ENCODE peak calls at places on chromosome 5, in seven cellular contexts. Q is neuronal stem cell, L is mesendoderm, H is mesenchymal stem cell, I is IMR-90, K is H1, Y is trophoblast cell. O is an unnamed sample.

GRCh38 chr5:19322716-19323485 is 665.1 kb downstream of the CDH18 start:
- DNase-seq in Q (no peak), L (peak; percentile 67), H (peak; percentile 64), I (no peak), K (no peak), Y (peak; percentile 33), O (no peak)

GRCh38 chr5:137137013-137137632 is 362.0 kb downstream of the SPOCK1 start:
- DNase-seq in Q (no peak), L (peak; percentile 38), H (no peak), I (no peak), K (no peak), Y (no peak), O (peak; percentile 14)

GRCh38 chr5:71972777-71973473 is 134.3 kb upstream of the MAP1B start:
- DNase-seq in Q (no peak), L (no peak), H (peak; percentile 14), I (no peak), K (no peak), Y (no peak), O (no peak)

GRCh38 chr5:169770109-169770508 is 133.0 kb downstream of the DOCK2 start:
- DNase-seq in Q (no peak), L (no peak), H (no peak), I (no peak), K (no peak), Y (no peak), O (no peak)

GRCh38 chr5:128774605-128775004 is 190.7 kb upstream of the SLC27A6 start:
- DNase-seq in Q (no peak), L (no peak), H (peak; percentile 75), I (peak; percentile 78), K (no peak), Y (no peak), O (no peak)

GRCh38 chr5:27377626-27378025 is 339.2 kb upstream of the CDH9 start:
- DNase-seq in Q (no peak), L (peak; percentile 46), H (peak; percentile 11), I (no peak), K (no peak), Y (no peak), O (no peak)

GRCh38 chr5:4233671-4234070 is 638.0 kb downstream of the IRX1 start:
- DNase-seq in Q (no peak), L (peak; percentile 52), H (no peak), I (no peak), K (peak; percentile 10), Y (no peak), O (no peak)

GRCh38 chr5:127006711-127007110 is 23.6 kb downstream of the MARCHF3 start:
- DNase-seq in Q (no peak), L (no peak), H (no peak), I (peak; percentile 73), K (no peak), Y (no peak), O (no peak)

GRCh38 chr5:141941307-141941706 is 16.7 kb downstream of the PCDH12 start:
- DNase-seq in Q (no peak), L (no peak), H (peak; percentile 9), I (no peak), K (no peak), Y (no peak), O (no peak)

GRCh38 chr5:120314201-120314600 is 149.9 kb upstream of the PRR16 start:
- DNase-seq in Q (no peak), L (no peak), H (no peak), I (peak; percentile 44), K (no peak), Y (no peak), O (no peak)

GRCh38 chr5:123429993-123430392 is 6.8 kb upstream of the CEP120 start:
- DNase-seq in Q (no peak), L (no peak), H (peak; percentile 91), I (peak; percentile 94), K (no peak), Y (peak; percentile 81), O (no peak)

GRCh38 chr5:36733183-36733582 is 126.8 kb downstream of the SLC1A3 start:
- DNase-seq in Q (no peak), L (peak; percentile 32), H (no peak), I (no peak), K (no peak), Y (no peak), O (no peak)

GRCh38 chr5:33933723-33934544 is 2.3 kb upstream of the RXFP3 start:
- DNase-seq in Q (no peak), L (no peak), H (peak; percentile 22), I (peak; percentile 64), K (no peak), Y (no peak), O (no peak)

GRCh38 chr5:74034738-74035137 is 408.7 kb downstream of the ARHGEF28 start:
- DNase-seq in Q (no peak), L (no peak), H (peak; percentile 50), I (peak; percentile 88), K (no peak), Y (no peak), O (no peak)

GRCh38 chr5:160802567-160802966 is 49.4 kb downstream of the ATP10B start:
- DNase-seq in Q (no peak), L (peak; percentile 28), H (no peak), I (no peak), K (no peak), Y (no peak), O (no peak)

GRCh38 chr5:100165309-100165708 is 369.9 kb upstream of the FAM174A start:
- DNase-seq in Q (no peak), L (no peak), H (no peak), I (no peak), K (no peak), Y (no peak), O (no peak)

GRCh38 chr5:345404-346195 is 24.1 kb downstream of the AHRR start:
- DNase-seq in Q (no peak), L (peak; percentile 31), H (no peak), I (no peak), K (no peak), Y (no peak), O (peak; percentile 49)
- H3K27ac ChIP-seq in Q (no peak overlapping the region), L (no peak overlapping the region), H (no peak overlapping the region), I (peak overlapping the region; percentile 26), K (no peak overlapping the region), Y (no peak overlapping the region), O (no peak overlapping the region)

GRCh38 chr5:96338624-96339023 is 94.4 kb downstream of the PCSK1 start:
- DNase-seq in Q (no peak), L (no peak), H (no peak), I (no peak), K (no peak), Y (no peak), O (no peak)

GRCh38 chr5:96337048-96337781 is 95.8 kb downstream of the PCSK1 start:
- DNase-seq in Q (no peak), L (peak; percentile 60), H (no peak), I (no peak), K (no peak), Y (peak; percentile 45), O (no peak)

GRCh38 chr5:96339862-96340261 is 93.2 kb downstream of the PCSK1 start:
- DNase-seq in Q (no peak), L (no peak), H (no peak), I (no peak), K (no peak), Y (no peak), O (no peak)

GRCh38 chr5:96336351-96336985 is 96.6 kb downstream of the PCSK1 start:
- DNase-seq in Q (peak; percentile 68), L (peak; percentile 89), H (peak; percentile 88), I (peak; percentile 93), K (peak; percentile 36), Y (peak; percentile 75), O (peak; percentile 65)

GRCh38 chr5:96338089-96338488 is 95.0 kb downstream of the PCSK1 start:
- DNase-seq in Q (no peak), L (no peak), H (no peak), I (no peak), K (no peak), Y (no peak), O (no peak)
- H3K9ac ChIP-seq in Q (no peak overlapping the region), L (no peak overlapping the region), H (no peak overlapping the region), I (no peak overlapping the region), K (no peak overlapping the region), Y (no peak overlapping the region), O (no peak overlapping the region)

GRCh38 chr5:132692632-132692967 is 18.8 kb downstream of the IL4 start:
- DNase-seq in Q (no peak), L (no peak), H (no peak), I (no peak), K (no peak), Y (no peak), O (no peak)

GRCh38 chr5:132695956-132696355 is 22.2 kb downstream of the IL4 start:
- DNase-seq in Q (no peak), L (no peak), H (no peak), I (no peak), K (no peak), Y (peak; percentile 52), O (no peak)
- H3K23ac ChIP-seq in Q (no peak overlapping the region), L (no peak overlapping the region), H (no peak overlapping the region), I (no peak overlapping the region), K (no peak overlapping the region), Y (no peak overlapping the region), O (no peak overlapping the region)

GRCh38 chr5:139949710-139950109 is 93.4 kb downstream of the NRG2 start:
- DNase-seq in Q (no peak), L (peak; percentile 48), H (no peak), I (no peak), K (no peak), Y (no peak), O (no peak)

GRCh38 chr5:139950436-139950835 is 92.7 kb downstream of the NRG2 start:
- DNase-seq in Q (no peak), L (no peak), H (no peak), I (no peak), K (no peak), Y (no peak), O (no peak)

GRCh38 chr5:139952464-139953070 is 90.5 kb downstream of the NRG2 start:
- DNase-seq in Q (no peak), L (no peak), H (no peak), I (no peak), K (no peak), Y (no peak), O (no peak)

GRCh38 chr5:139951983-139952382 is 91.1 kb downstream of the NRG2 start:
- DNase-seq in Q (no peak), L (no peak), H (no peak), I (no peak), K (no peak), Y (no peak), O (no peak)

DNA sequence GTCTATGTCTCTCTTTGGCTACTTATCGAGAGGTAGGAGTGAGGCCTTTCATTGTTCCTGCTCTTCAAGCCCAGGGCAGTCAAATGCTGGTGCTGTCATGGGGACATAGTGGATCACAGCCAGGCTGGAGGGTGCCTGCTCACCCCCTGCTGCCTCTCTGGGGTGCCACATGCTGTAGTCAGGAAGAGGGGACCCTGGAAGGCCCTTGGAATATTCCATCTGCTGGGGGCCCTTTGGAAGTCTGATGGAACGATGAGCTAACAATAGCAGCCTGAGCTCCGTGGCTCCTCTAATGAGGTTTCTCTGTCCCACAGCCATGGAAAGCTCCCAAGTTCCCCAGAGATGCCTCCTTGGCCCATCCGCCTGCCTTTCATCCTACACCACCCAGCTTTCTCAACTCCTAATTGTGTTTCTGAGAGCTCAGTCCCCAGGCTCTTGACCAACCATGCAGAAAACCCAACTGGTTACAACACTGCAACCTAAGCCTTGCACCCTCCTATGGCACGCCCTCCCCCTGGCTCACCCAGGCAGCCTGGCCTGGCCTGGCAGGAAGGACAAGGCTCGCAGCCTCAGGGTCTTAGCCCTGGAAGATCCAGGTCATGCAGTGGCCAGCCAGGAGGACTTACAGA is 91.7 kb downstream of the NRG2 start:
- DNase-seq in Q (no peak), L (no peak), H (no peak), I (no peak), K (no peak), Y (no peak), O (no peak)
- H3K27ac ChIP-seq in Q (no peak overlapping the region), L (no peak overlapping the region), H (no peak overlapping the region), I (no peak overlapping the region), K (no peak overlapping the region), Y (no peak overlapping the region), O (no peak overlapping the region)

O was measured in H9.